ENCODE peak calls at places on chromosomes 16 and 17, in eight cellular contexts. P is PC-9, G is hepatocyte, Z is A673, L is mammary epithelial cell, S is GM23338, B is HCT116, H is GM23248. N is an unnamed sample.

GRCh38 chr17:54945671-54946070 is 22.8 kb downstream of the COX11 start:
- DNase-seq in G (no peak), P (no peak), Z (no peak), H (peak), S (no peak), B (no peak), L (no peak), N (no peak)

GRCh38 chr17:69208640-69209039 is 20.0 kb downstream of the ABCA10 start:
- DNase-seq in Z (no peak), S (no peak), H (no peak), P (no peak), B (no peak), L (no peak), G (no peak), N (no peak)

GRCh38 chr16:58461056-58461455 is 38.9 kb upstream of the NDRG4 start:
- DNase-seq in G (no peak), S (no peak), Z (no peak), H (no peak), L (peak), B (peak), P (no peak), N (no peak)

GRCh38 chr17:76868669-76869208 is 535 bp downstream of the MGAT5B start:
- DNase-seq in G (peak), L (peak), B (no peak), P (no peak), Z (no peak), H (peak), S (peak), N (no peak)

GRCh38 chr17:42917236-42917603 is 16.6 kb downstream of the G6PC1 start:
- DNase-seq in S (peak), B (no peak), G (no peak), P (no peak), H (no peak), L (no peak), Z (peak), N (no peak)

GRCh38 chr16:30350134-30350871 is 4.8 kb downstream of the CD2BP2 start:
- DNase-seq in B (no peak), Z (no peak), H (peak), L (no peak), P (no peak), S (no peak), G (no peak), N (no peak)

GRCh38 chr17:72143245-72143644 is 22.4 kb downstream of the SOX9 start:
- DNase-seq in Z (no peak), B (no peak), G (no peak), H (no peak), S (no peak), P (no peak), L (no peak), N (no peak)

GRCh38 chr16:3459401-3460090 is 16.1 kb downstream of the NAA60 start:
- DNase-seq in P (no peak), G (peak), S (peak), B (no peak), L (no peak), Z (no peak), H (peak), N (peak)

GRCh38 chr17:55402374-55402773 is 19.3 kb downstream of the MMD start:
- DNase-seq in G (no peak), P (no peak), Z (no peak), B (peak), L (peak), S (no peak), H (peak), N (no peak)

GRCh38 chr17:66429680-66430079 is 127.3 kb downstream of the PRKCA start:
- DNase-seq in S (no peak), Z (no peak), P (no peak), H (no peak), B (no peak), G (no peak), L (no peak), N (no peak)

GRCh38 chr16:4244254-4244812 is 2.5 kb upstream of the SRL start:
- DNase-seq in G (peak), Z (peak), H (no peak), B (no peak), P (peak), S (no peak), L (no peak), N (no peak)

GRCh38 chr16:546909-547770 is 13.1 kb upstream of the PRR35 start:
- DNase-seq in S (peak), G (peak), L (peak), B (no peak), Z (peak), P (no peak), H (peak), N (peak)

GRCh38 chr17:413016-413350 is 60.4 kb upstream of the RPH3AL start:
- DNase-seq in B (no peak), S (no peak), Z (no peak), H (no peak), L (no peak), G (no peak), P (no peak), N (no peak)

GRCh38 chr16:75621170-75621477 is 2.0 kb downstream of the ADAT1 start:
- DNase-seq in Z (peak), S (peak), B (no peak), G (peak), H (peak), L (peak), P (no peak), N (no peak)

GRCh38 chr16:69182730-69183416 is 4.1 kb upstream of the SNTB2 start:
- DNase-seq in G (no peak), B (no peak), H (no peak), P (no peak), S (no peak), Z (no peak), L (peak), N (no peak)

GRCh38 chr16:82605863-82606620 is 20.7 kb upstream of the CDH13 start:
- DNase-seq in L (no peak), B (no peak), Z (no peak), G (peak), H (no peak), S (peak), P (no peak), N (no peak)

GRCh38 chr17:12107905-12108304 is 87.2 kb downstream of the MAP2K4 start:
- DNase-seq in P (no peak), L (no peak), Z (no peak), S (no peak), B (no peak), H (peak), G (no peak), N (no peak)

GRCh38 chr16:50335198-50335958 is 33.4 kb downstream of the BRD7 start:
- DNase-seq in Z (no peak), S (no peak), B (no peak), H (peak), G (no peak), P (no peak), L (no peak), N (no peak)

DNA sequence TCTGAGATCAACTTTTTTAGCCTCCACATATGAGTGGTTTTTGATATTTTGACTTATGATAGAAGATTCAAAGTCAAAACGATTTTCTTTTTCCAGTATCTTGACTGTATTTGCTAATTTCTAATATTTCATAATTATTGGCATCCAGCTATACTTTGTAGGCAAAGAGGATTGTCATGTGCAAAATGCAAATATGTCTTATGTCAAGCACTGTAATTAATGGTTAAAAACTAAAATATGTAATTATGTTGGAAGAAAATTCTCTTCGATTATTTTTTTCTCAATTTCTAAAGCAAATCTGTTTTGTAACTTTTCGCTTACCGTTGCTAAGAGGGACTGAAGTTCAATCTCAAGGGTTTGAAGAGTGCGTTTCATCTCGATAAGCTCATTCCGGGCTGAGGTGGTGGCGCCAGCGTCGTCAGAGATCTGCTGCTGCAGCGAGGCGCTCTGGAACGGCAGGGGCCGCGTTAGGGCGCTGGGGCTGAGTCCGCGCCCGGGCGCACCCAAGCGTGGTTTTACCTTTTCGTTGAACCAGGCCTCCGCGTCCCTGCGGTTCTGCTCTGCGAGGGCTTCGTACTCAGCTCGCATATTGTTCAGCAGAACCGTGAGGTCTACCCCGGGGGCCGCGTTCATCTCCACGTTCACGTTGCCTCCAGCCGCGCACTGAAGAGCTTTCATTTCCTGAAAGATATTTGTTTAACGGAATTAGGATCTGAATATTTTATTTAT is 3.0 kb downstream of the KRT27 start:
- DNase-seq in G (no peak), S (peak), Z (peak), H (peak), P (no peak), L (no peak), B (no peak), N (no peak)
- TF ChIP-seq EZH2 in G (no peak), S (no peak), Z (no peak), H (peak), P (no peak), L (no peak), B (no peak), N (no peak)

GRCh38 chr17:37744961-37745800 is at the start of gene HNF1B:
- DNase-seq in G (peak), H (no peak), L (no peak), Z (no peak), S (peak), P (no peak), B (no peak), N (no peak)
- TF ChIP-seq EZH2 in G (no peak), H (peak), L (peak), Z (no peak), S (peak), P (no peak), B (no peak), N (no peak)

DNA sequence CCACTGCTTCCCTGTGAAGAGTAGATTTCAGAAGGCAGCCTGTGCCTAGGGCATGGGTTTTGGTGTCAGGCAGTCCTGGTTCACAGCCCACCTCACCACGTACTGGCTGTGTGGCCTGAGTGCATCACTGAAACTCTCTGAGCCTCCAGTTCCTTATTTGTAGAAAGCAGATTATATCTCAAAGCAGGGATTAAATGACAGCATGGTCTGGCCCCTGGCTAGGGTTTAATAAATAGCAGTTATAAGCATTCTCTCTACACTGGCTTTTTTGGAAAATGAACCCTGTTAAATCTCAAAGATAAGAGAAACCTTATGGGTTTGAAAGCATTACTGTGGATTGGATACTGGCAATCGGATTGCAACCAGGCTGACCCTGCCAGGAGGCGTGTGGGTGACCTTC is 2.9 kb upstream of the MT1M start:
- DNase-seq in L (no peak), G (no peak), H (no peak), S (no peak), Z (no peak), B (no peak), P (no peak), N (no peak)
- TF ChIP-seq EZH2 in L (no peak), G (no peak), H (no peak), S (no peak), Z (no peak), B (no peak), P (no peak), N (no peak)

GRCh38 chr16:88435437-88436355 is 17.4 kb upstream of the ZFPM1 start:
- DNase-seq in L (no peak), B (no peak), Z (no peak), S (no peak), G (no peak), H (no peak), P (no peak), N (no peak)
- TF ChIP-seq EZH2 in L (no peak), B (no peak), Z (no peak), S (no peak), G (no peak), H (no peak), P (no peak), N (no peak)

GRCh38 chr17:49976828-49977202 is 7.8 kb downstream of the DLX4 start:
- DNase-seq in L (no peak), P (no peak), S (no peak), Z (no peak), G (no peak), B (no peak), H (no peak), N (no peak)
- TF ChIP-seq EZH2 in L (no peak), P (no peak), S (no peak), Z (no peak), G (no peak), B (no peak), H (no peak), N (no peak)